ENCODE peak calls at places on chromosomes 5 and 9, in seven cellular contexts. I, Z, W, X, E, A and U are unnamed samples.

GRCh38 chr9:34413229-34413852 is 36.6 kb upstream of the MYORG start:
- DNase-seq in I (no peak), Z (no peak), W (peak; percentile 70), X (peak; percentile 69), E (peak; percentile 35), A (no peak), U (peak; percentile 58)

GRCh38 chr5:84379749-84380148 is 4.9 kb downstream of the EDIL3 start:
- DNase-seq in I (no peak), Z (no peak), W (no peak), X (no peak), E (no peak), A (no peak), U (no peak)

GRCh38 chr5:80655231-80655784 is 525 bp upstream of the DHFR start:
- DNase-seq in I (no peak), Z (no peak), W (no peak), X (no peak), E (no peak), A (no peak), U (peak; percentile 31)

GRCh38 chr5:72503888-72504491 is 3.2 kb downstream of the ZNF366 start:
- DNase-seq in I (no peak), Z (no peak), W (no peak), X (peak; percentile 34), E (no peak), A (no peak), U (no peak)

GRCh38 chr9:95148121-95148520 is 169.4 kb downstream of the FANCC start:
- DNase-seq in I (no peak), Z (no peak), W (no peak), X (no peak), E (no peak), A (no peak), U (no peak)

GRCh38 chr5:15834596-15835245 is 334.7 kb downstream of the FBXL7 start:
- DNase-seq in I (no peak), Z (no peak), W (no peak), X (peak; percentile 34), E (no peak), A (no peak), U (peak; percentile 43)

GRCh38 chr5:82473262-82473661 is 195.1 kb upstream of the RPS23 start:
- DNase-seq in I (no peak), Z (no peak), W (no peak), X (no peak), E (no peak), A (no peak), U (no peak)

GRCh38 chr5:7842531-7842930 is 8.4 kb downstream of the CFAP90 start:
- DNase-seq in I (no peak), Z (no peak), W (no peak), X (no peak), E (no peak), A (no peak), U (no peak)

GRCh38 chr9:128293091-128293490 is 17.0 kb downstream of the SWI5 start:
- DNase-seq in I (no peak), Z (no peak), W (no peak), X (no peak), E (no peak), A (no peak), U (no peak)

GRCh38 chr5:1507016-1507375 is 16.8 kb downstream of the LPCAT1 start:
- DNase-seq in I (no peak), Z (no peak), W (no peak), X (no peak), E (no peak), A (no peak), U (no peak)

GRCh38 chr5:115869256-115869655 is 27.5 kb downstream of the AP3S1 start:
- DNase-seq in I (no peak), Z (no peak), W (no peak), X (no peak), E (no peak), A (no peak), U (no peak)

GRCh38 chr5:177454397-177455035 is 7.9 kb downstream of the PRR7 start:
- DNase-seq in I (peak; percentile 62), Z (peak; percentile 95), W (peak; percentile 92), X (peak; percentile 92), E (peak; percentile 95), A (no peak), U (peak; percentile 91)

GRCh38 chr5:158979749-158980521 is 119.8 kb downstream of the EBF1 start:
- DNase-seq in I (no peak), Z (no peak), W (no peak), X (peak; percentile 21), E (no peak), A (no peak), U (no peak)

GRCh38 chr5:93589348-93589662 is 6.3 kb downstream of the NR2F1 start:
- DNase-seq in I (no peak), Z (peak; percentile 33), W (no peak), X (no peak), E (no peak), A (no peak), U (no peak)

GRCh38 chr9:95131023-95131943 is 186.2 kb downstream of the FANCC start:
- DNase-seq in I (peak; percentile 21), Z (peak; percentile 70), W (peak; percentile 63), X (peak; percentile 71), E (peak; percentile 82), A (no peak), U (peak; percentile 54)

GRCh38 chr9:16217933-16218830 is 652.3 kb downstream of the BNC2 start:
- DNase-seq in I (no peak), Z (no peak), W (no peak), X (no peak), E (no peak), A (no peak), U (no peak)

GRCh38 chr9:16223074-16223871 is 647.2 kb downstream of the BNC2 start:
- DNase-seq in I (no peak), Z (no peak), W (no peak), X (no peak), E (peak; percentile 82), A (no peak), U (no peak)

GRCh38 chr9:16221822-16222547 is 648.5 kb downstream of the BNC2 start:
- DNase-seq in I (no peak), Z (no peak), W (no peak), X (no peak), E (no peak), A (no peak), U (peak; percentile 17)

DNA sequence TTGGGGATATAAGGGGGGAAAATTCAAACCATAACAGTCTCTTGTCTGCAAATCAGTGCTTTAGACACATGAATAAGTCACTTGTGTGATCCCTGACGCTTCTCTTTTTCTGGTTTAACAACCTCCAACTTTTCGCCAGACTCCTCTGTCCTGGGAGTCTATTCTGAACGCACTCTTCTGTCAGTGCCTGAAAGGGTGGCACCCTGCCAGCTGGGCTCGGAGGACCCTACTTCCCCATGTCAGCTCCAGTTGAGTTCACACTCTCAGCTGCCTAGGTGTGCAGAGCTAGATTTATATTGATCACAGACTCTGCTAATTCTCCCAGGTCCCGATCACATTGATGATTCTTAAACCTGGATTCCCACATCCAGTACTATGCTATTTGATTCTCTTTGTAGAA is 649.1 kb downstream of the BNC2 start:
- DNase-seq in I (no peak), Z (no peak), W (no peak), X (no peak), E (no peak), A (no peak), U (no peak)
- H3K9ac ChIP-seq in I (no peak overlapping the region), Z (no peak overlapping the region), W (no peak overlapping the region), X (no peak overlapping the region), E (no peak overlapping the region), A (no peak overlapping the region), U (no peak overlapping the region)

GRCh38 chr5:132495672-132496630 is 5.4 kb upstream of the IRF1 start:
- DNase-seq in I (peak; percentile 87), Z (peak; percentile 85), W (no peak), X (peak; percentile 94), E (peak; percentile 97), A (peak; percentile 72), U (peak; percentile 96)
- H3K4me3 ChIP-seq in I (peak overlapping the region; percentile 73), Z (peak overlapping the region; percentile 69), W (peak overlapping the region; percentile 91), X (peak overlapping the region; percentile 34), E (peak overlapping the region; percentile 41), A (peak overlapping the region; percentile 85), U (peak overlapping the region; percentile 89)

DNA sequence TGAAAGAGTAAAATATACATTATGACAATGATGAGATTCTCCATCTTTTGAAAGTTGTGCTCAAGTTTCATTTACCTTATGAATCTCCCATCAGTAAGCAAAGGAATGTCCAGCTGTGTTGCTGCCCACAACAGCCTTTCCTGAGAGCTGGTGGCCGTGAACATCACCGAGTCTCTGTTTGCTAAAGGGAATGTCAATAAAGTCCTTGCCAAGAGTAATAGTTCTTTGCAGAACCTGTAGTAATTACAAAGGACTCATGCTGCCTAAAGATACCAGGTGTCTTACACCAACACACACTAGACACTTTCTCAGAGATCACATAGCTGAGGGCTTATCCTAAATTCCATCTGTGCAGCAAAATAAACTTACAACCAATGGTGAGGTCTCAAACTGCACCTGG is 111.2 kb upstream of the DAPK1 start:
- DNase-seq in I (no peak), Z (no peak), W (no peak), X (no peak), E (no peak), A (no peak), U (no peak)
- H3K9ac ChIP-seq in I (no peak overlapping the region), Z (no peak overlapping the region), W (no peak overlapping the region), X (no peak overlapping the region), E (no peak overlapping the region), A (no peak overlapping the region), U (no peak overlapping the region)

DNA sequence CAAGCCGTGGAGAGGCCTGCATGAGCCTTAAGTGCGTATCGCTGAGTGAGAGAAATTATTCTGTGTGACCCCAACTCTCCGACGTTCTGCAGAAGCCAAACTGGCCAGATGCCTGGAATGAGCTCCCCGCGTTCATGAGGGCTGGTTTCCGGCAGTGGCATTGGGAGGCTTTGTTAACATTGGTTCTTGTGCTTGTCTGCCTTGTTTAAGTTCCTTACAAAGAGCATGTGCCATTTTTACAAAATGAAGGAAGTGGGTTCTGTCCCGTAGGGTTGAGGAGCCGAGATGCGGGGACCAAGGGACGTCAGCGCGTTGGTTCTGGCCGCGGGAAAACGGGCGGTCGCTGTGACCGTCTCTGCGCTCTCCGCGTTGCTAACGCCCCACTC is 13.2 kb downstream of the RABL6 start:
- DNase-seq in I (no peak), Z (no peak), W (no peak), X (no peak), E (no peak), A (no peak), U (no peak)
- H3K4me3 ChIP-seq in I (no peak overlapping the region), Z (no peak overlapping the region), W (peak overlapping the region; percentile 74), X (no peak overlapping the region), E (peak overlapping the region; percentile 13), A (no peak overlapping the region), U (no peak overlapping the region)

DNA sequence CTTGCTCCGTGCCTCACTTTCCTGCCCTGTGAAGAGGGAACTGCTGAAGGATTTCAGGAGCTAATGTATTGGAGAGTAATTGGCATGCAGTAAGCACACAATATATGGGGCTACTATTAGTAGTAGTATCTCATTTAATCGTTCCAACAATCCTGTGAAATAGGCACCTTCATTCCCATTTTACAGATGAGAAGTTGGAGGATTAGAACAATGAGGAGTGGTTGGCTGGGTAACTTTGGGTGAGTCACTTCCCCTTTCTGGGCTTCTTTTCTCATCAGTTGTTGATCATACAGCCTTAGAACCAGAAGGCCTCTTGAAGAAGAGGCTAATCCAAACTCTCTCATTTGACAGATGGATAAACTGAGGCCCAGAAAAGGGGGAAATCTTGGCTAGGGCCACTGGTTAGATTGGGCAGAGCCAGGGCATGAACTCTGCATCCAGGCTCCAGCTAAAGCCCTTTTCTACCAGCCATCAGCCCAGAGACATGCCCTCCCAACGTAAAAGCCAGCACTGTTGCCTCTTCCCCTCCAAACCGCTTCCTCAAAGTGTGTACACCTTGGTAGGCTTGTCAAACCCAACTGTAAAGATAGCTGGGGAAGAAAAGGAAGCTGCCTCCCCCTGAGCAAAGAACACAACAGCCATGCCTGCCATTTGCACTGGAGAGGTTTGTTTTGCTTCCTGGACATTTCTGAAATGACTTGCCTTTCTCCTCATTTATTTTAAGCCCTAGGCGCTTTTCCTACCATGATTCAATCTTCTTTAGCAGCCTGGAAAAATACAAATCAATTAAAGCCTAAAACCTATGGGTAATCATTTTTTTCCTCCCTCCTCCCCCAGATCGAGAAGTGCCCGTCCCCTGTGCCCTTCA is 979 bp downstream of the SPACA9 start:
- DNase-seq in I (no peak), Z (no peak), W (no peak), X (no peak), E (no peak), A (no peak), U (no peak)
- H3K9ac ChIP-seq in I (no peak overlapping the region), Z (peak overlapping the region; percentile 100), W (no peak overlapping the region), X (no peak overlapping the region), E (no peak overlapping the region), A (no peak overlapping the region), U (no peak overlapping the region)